ENCODE peak calls at places on chromosomes 4 and X, in ten cellular contexts. One of them, this sample, is unnamed. For H3K4me1, the result is how much of the 10 kb centered on the place peaks cover.

GRCh38 chrX:30060718-30061117 is 154.6 kb upstream of the MAGEB2 start:
- DNase-seq in Peyer's patch: no peak
- DNase-seq in right atrium auricular region: no peak
- DNase-seq in naive thymus-derived CD4-positive, alpha-beta T cell: no peak
- DNase-seq in adrenal gland: no peak
- DNase-seq in SK-N-SH: peak
- DNase-seq in endothelial cell of umbilical vein: peak
- DNase-seq in lung: no peak
- DNase-seq in A549: peak
- DNase-seq in ovary: no peak
- DNase-seq in this sample: peak

GRCh38 chrX:136397001-136397400 is 90.7 kb upstream of the BRS3 start:
- DNase-seq in Peyer's patch: no peak
- DNase-seq in right atrium auricular region: no peak
- DNase-seq in naive thymus-derived CD4-positive, alpha-beta T cell: no peak
- DNase-seq in adrenal gland: no peak
- DNase-seq in SK-N-SH: no peak
- DNase-seq in endothelial cell of umbilical vein: no peak
- DNase-seq in lung: no peak
- DNase-seq in A549: peak
- DNase-seq in ovary: no peak
- DNase-seq in this sample: no peak

GRCh38 chr4:6476893-6477292 is 4.5 kb upstream of the PPP2R2C start:
- DNase-seq in Peyer's patch: no peak
- DNase-seq in right atrium auricular region: peak
- DNase-seq in naive thymus-derived CD4-positive, alpha-beta T cell: no peak
- DNase-seq in adrenal gland: no peak
- DNase-seq in SK-N-SH: no peak
- DNase-seq in endothelial cell of umbilical vein: no peak
- DNase-seq in lung: no peak
- DNase-seq in A549: no peak
- DNase-seq in ovary: no peak
- DNase-seq in this sample: no peak

GRCh38 chr4:84852081-84852480 is 114.4 kb downstream of the WDFY3 start:
- DNase-seq in Peyer's patch: no peak
- DNase-seq in right atrium auricular region: no peak
- DNase-seq in naive thymus-derived CD4-positive, alpha-beta T cell: no peak
- DNase-seq in adrenal gland: no peak
- DNase-seq in SK-N-SH: no peak
- DNase-seq in endothelial cell of umbilical vein: peak
- DNase-seq in lung: no peak
- DNase-seq in A549: no peak
- DNase-seq in ovary: no peak
- DNase-seq in this sample: no peak

GRCh38 chr4:86894465-86894864 is 2.2 kb upstream of the C4orf36 start:
- DNase-seq in Peyer's patch: no peak
- DNase-seq in right atrium auricular region: no peak
- DNase-seq in naive thymus-derived CD4-positive, alpha-beta T cell: no peak
- DNase-seq in adrenal gland: no peak
- DNase-seq in SK-N-SH: no peak
- DNase-seq in endothelial cell of umbilical vein: peak
- DNase-seq in lung: no peak
- DNase-seq in A549: peak
- DNase-seq in ovary: no peak
- DNase-seq in this sample: no peak

GRCh38 chr4:74418063-74418670 is 26.8 kb upstream of the AREG start:
- DNase-seq in Peyer's patch: no peak
- DNase-seq in right atrium auricular region: no peak
- DNase-seq in naive thymus-derived CD4-positive, alpha-beta T cell: no peak
- DNase-seq in adrenal gland: no peak
- DNase-seq in SK-N-SH: no peak
- DNase-seq in endothelial cell of umbilical vein: peak
- DNase-seq in lung: no peak
- DNase-seq in A549: peak
- DNase-seq in ovary: no peak
- DNase-seq in this sample: no peak

GRCh38 chr4:37561803-37562207 is 124.4 kb downstream of the RELL1 start:
- DNase-seq in Peyer's patch: no peak
- DNase-seq in right atrium auricular region: no peak
- DNase-seq in naive thymus-derived CD4-positive, alpha-beta T cell: no peak
- DNase-seq in adrenal gland: no peak
- DNase-seq in SK-N-SH: no peak
- DNase-seq in endothelial cell of umbilical vein: peak
- DNase-seq in lung: no peak
- DNase-seq in A549: peak
- DNase-seq in ovary: no peak
- DNase-seq in this sample: no peak

GRCh38 chrX:13659057-13659456 is 6.1 kb downstream of the TCEANC start:
- DNase-seq in Peyer's patch: no peak
- DNase-seq in right atrium auricular region: no peak
- DNase-seq in naive thymus-derived CD4-positive, alpha-beta T cell: no peak
- DNase-seq in adrenal gland: no peak
- DNase-seq in SK-N-SH: no peak
- DNase-seq in endothelial cell of umbilical vein: no peak
- DNase-seq in lung: no peak
- DNase-seq in A549: peak
- DNase-seq in ovary: no peak
- DNase-seq in this sample: peak

GRCh38 chr4:147779449-147779848 is 47.6 kb downstream of the ARHGAP10 start:
- DNase-seq in Peyer's patch: no peak
- DNase-seq in right atrium auricular region: no peak
- DNase-seq in naive thymus-derived CD4-positive, alpha-beta T cell: no peak
- DNase-seq in adrenal gland: no peak
- DNase-seq in SK-N-SH: no peak
- DNase-seq in endothelial cell of umbilical vein: no peak
- DNase-seq in lung: no peak
- DNase-seq in A549: no peak
- DNase-seq in ovary: no peak
- DNase-seq in this sample: no peak

GRCh38 chr4:102343964-102344519 is 1.2 kb downstream of the SLC39A8 start:
- DNase-seq in Peyer's patch: no peak
- DNase-seq in right atrium auricular region: peak
- DNase-seq in naive thymus-derived CD4-positive, alpha-beta T cell: no peak
- DNase-seq in adrenal gland: no peak
- DNase-seq in SK-N-SH: no peak
- DNase-seq in endothelial cell of umbilical vein: no peak
- DNase-seq in lung: no peak
- DNase-seq in A549: no peak
- DNase-seq in ovary: no peak
- DNase-seq in this sample: no peak

GRCh38 chrX:1397001-1397400 is 5.1 kb upstream of the SLC25A6 start:
- DNase-seq in Peyer's patch: no peak
- DNase-seq in right atrium auricular region: no peak
- DNase-seq in naive thymus-derived CD4-positive, alpha-beta T cell: no peak
- DNase-seq in adrenal gland: no peak
- DNase-seq in SK-N-SH: no peak
- DNase-seq in endothelial cell of umbilical vein: no peak
- DNase-seq in lung: no peak
- DNase-seq in A549: no peak
- DNase-seq in ovary: no peak
- DNase-seq in this sample: no peak

GRCh38 chr4:140426610-140427103 is 791 bp downstream of the CLGN start:
- DNase-seq in Peyer's patch: peak
- DNase-seq in right atrium auricular region: no peak
- DNase-seq in naive thymus-derived CD4-positive, alpha-beta T cell: no peak
- DNase-seq in adrenal gland: no peak
- DNase-seq in SK-N-SH: peak
- DNase-seq in endothelial cell of umbilical vein: no peak
- DNase-seq in lung: no peak
- DNase-seq in A549: no peak
- DNase-seq in ovary: no peak
- DNase-seq in this sample: peak

GRCh38 chrX:80576267-80576666 is 156.0 kb downstream of the TENT5D start:
- DNase-seq in Peyer's patch: no peak
- DNase-seq in right atrium auricular region: no peak
- DNase-seq in naive thymus-derived CD4-positive, alpha-beta T cell: no peak
- DNase-seq in adrenal gland: no peak
- DNase-seq in SK-N-SH: no peak
- DNase-seq in endothelial cell of umbilical vein: no peak
- DNase-seq in lung: no peak
- DNase-seq in A549: no peak
- DNase-seq in ovary: no peak
- DNase-seq in this sample: no peak

GRCh38 chr4:83852085-83852451 is 316.2 kb downstream of the GPAT3 start:
- DNase-seq in Peyer's patch: no peak
- DNase-seq in right atrium auricular region: no peak
- DNase-seq in naive thymus-derived CD4-positive, alpha-beta T cell: no peak
- DNase-seq in adrenal gland: no peak
- DNase-seq in SK-N-SH: no peak
- DNase-seq in endothelial cell of umbilical vein: no peak
- DNase-seq in lung: no peak
- DNase-seq in A549: peak
- DNase-seq in ovary: no peak
- DNase-seq in this sample: no peak

GRCh38 chrX:108494416-108495095 is 54.9 kb downstream of the COL4A5 start:
- DNase-seq in Peyer's patch: no peak
- DNase-seq in right atrium auricular region: no peak
- DNase-seq in naive thymus-derived CD4-positive, alpha-beta T cell: no peak
- DNase-seq in adrenal gland: no peak
- DNase-seq in SK-N-SH: no peak
- DNase-seq in endothelial cell of umbilical vein: no peak
- DNase-seq in lung: no peak
- DNase-seq in A549: no peak
- DNase-seq in ovary: no peak
- DNase-seq in this sample: peak

GRCh38 chr4:31171362-31171761 is 451.2 kb downstream of the PCDH7 start:
- DNase-seq in Peyer's patch: no peak
- DNase-seq in right atrium auricular region: no peak
- DNase-seq in naive thymus-derived CD4-positive, alpha-beta T cell: no peak
- DNase-seq in adrenal gland: no peak
- DNase-seq in SK-N-SH: no peak
- DNase-seq in endothelial cell of umbilical vein: no peak
- DNase-seq in lung: no peak
- DNase-seq in A549: no peak
- DNase-seq in ovary: no peak
- DNase-seq in this sample: no peak

GRCh38 chr4:73223258-73223651 is 35.3 kb downstream of the ANKRD17 start:
- DNase-seq in Peyer's patch: no peak
- DNase-seq in right atrium auricular region: no peak
- DNase-seq in naive thymus-derived CD4-positive, alpha-beta T cell: no peak
- DNase-seq in adrenal gland: no peak
- DNase-seq in SK-N-SH: no peak
- DNase-seq in endothelial cell of umbilical vein: no peak
- DNase-seq in lung: no peak
- DNase-seq in A549: peak
- DNase-seq in ovary: no peak
- DNase-seq in this sample: no peak
- H3K4me1 ChIP-seq in Peyer's patch: under half
- H3K4me1 ChIP-seq in right atrium auricular region: under half
- H3K4me1 ChIP-seq in naive thymus-derived CD4-positive, alpha-beta T cell: under half
- H3K4me1 ChIP-seq in adrenal gland: under half
- H3K4me1 ChIP-seq in SK-N-SH: under half
- H3K4me1 ChIP-seq in endothelial cell of umbilical vein: under half
- H3K4me1 ChIP-seq in lung: under half
- H3K4me1 ChIP-seq in A549: under half
- H3K4me1 ChIP-seq in ovary: under half
- H3K4me1 ChIP-seq in this sample: under half

DNA sequence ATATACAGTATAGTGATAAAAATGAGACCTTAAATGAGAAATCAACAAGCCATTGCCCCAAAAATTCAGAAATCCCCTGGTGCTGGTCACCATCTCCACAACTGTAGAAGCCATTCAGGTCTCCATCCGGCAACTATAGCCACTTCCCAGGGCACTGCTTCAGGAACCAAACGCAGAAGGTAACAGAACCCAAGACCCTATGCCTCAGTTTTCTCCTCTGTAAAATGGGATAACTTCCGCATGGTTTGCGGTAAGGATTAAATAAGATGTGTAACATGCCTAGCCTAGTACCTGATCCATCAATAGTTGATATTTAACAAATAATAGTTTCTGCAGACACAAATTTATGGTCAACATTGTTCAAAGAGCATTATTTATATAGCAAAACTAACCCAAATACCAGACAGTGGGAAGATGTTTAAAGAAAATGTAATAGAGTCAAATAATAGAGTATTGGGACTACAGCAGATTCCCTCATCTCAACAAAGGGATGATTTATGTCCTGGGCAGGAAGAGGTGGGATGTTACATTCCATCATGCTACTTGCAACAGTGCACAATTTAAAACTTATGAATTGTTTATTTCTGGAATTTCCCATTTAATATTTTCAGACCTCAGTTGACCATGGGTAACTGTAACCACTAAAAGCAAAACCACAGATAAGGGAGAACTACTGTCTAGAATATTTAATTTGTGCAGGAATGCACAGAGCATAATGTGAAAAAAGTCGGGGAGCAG is 30.0 kb downstream of the IRF2 start:
- DNase-seq in Peyer's patch: no peak
- DNase-seq in right atrium auricular region: no peak
- DNase-seq in naive thymus-derived CD4-positive, alpha-beta T cell: no peak
- DNase-seq in adrenal gland: no peak
- DNase-seq in SK-N-SH: no peak
- DNase-seq in endothelial cell of umbilical vein: no peak
- DNase-seq in lung: no peak
- DNase-seq in A549: no peak
- DNase-seq in ovary: no peak
- DNase-seq in this sample: no peak
- H3K4me1 ChIP-seq in Peyer's patch: under half
- H3K4me1 ChIP-seq in right atrium auricular region: under half
- H3K4me1 ChIP-seq in naive thymus-derived CD4-positive, alpha-beta T cell: half or more
- H3K4me1 ChIP-seq in adrenal gland: half or more
- H3K4me1 ChIP-seq in SK-N-SH: under half
- H3K4me1 ChIP-seq in endothelial cell of umbilical vein: under half
- H3K4me1 ChIP-seq in lung: under half
- H3K4me1 ChIP-seq in A549: under half
- H3K4me1 ChIP-seq in ovary: under half
- H3K4me1 ChIP-seq in this sample: under half

GRCh38 chr4:184313710-184314659 is 96.3 kb upstream of the ENPP6 start:
- DNase-seq in Peyer's patch: no peak
- DNase-seq in right atrium auricular region: peak
- DNase-seq in naive thymus-derived CD4-positive, alpha-beta T cell: no peak
- DNase-seq in adrenal gland: no peak
- DNase-seq in SK-N-SH: no peak
- DNase-seq in endothelial cell of umbilical vein: no peak
- DNase-seq in lung: no peak
- DNase-seq in A549: no peak
- DNase-seq in ovary: no peak
- DNase-seq in this sample: no peak
- H3K4me1 ChIP-seq in Peyer's patch: under half
- H3K4me1 ChIP-seq in right atrium auricular region: under half
- H3K4me1 ChIP-seq in naive thymus-derived CD4-positive, alpha-beta T cell: under half
- H3K4me1 ChIP-seq in adrenal gland: under half
- H3K4me1 ChIP-seq in SK-N-SH: under half
- H3K4me1 ChIP-seq in endothelial cell of umbilical vein: under half
- H3K4me1 ChIP-seq in lung: under half
- H3K4me1 ChIP-seq in A549: under half
- H3K4me1 ChIP-seq in ovary: under half
- H3K4me1 ChIP-seq in this sample: under half

DNA sequence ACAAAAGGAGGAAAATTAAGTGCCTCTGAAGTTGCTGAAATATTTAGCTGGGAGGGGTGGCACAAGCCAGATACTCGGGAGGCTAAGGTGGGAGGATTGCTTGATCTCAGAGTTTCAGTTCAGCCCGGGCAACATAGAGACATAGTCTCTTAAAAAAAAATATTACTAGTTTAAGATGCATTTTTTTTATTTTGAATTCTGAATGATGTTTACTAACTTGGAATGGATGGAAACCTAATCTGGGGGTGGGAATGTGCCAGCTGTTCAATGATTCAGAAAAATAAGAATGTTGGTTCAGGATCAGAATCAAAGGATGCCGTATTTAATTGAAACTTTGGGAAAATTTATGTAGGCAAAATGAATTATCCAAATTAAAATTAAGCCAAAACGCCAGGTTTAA is 167.2 kb upstream of the ANK2 start:
- DNase-seq in Peyer's patch: no peak
- DNase-seq in right atrium auricular region: no peak
- DNase-seq in naive thymus-derived CD4-positive, alpha-beta T cell: no peak
- DNase-seq in adrenal gland: no peak
- DNase-seq in SK-N-SH: no peak
- DNase-seq in endothelial cell of umbilical vein: no peak
- DNase-seq in lung: no peak
- DNase-seq in A549: no peak
- DNase-seq in ovary: no peak
- DNase-seq in this sample: no peak
- H3K4me1 ChIP-seq in Peyer's patch: under half
- H3K4me1 ChIP-seq in right atrium auricular region: under half
- H3K4me1 ChIP-seq in naive thymus-derived CD4-positive, alpha-beta T cell: under half
- H3K4me1 ChIP-seq in adrenal gland: under half
- H3K4me1 ChIP-seq in SK-N-SH: under half
- H3K4me1 ChIP-seq in endothelial cell of umbilical vein: under half
- H3K4me1 ChIP-seq in lung: under half
- H3K4me1 ChIP-seq in A549: under half
- H3K4me1 ChIP-seq in ovary: under half
- H3K4me1 ChIP-seq in this sample: under half